ENCODE peak calls at places on chromosomes 6 and 20, in ten cellular contexts. P is lower lobe of right lung; B is right atrium auricular region; K is ovary; J is breast epithelium; T is Caco-2; N is AG04450; S is CD8-positive, alpha-beta T cell; L is H9; Y is NT2/D1. G is an unnamed sample.

GRCh38 chr6:63537126-63537958 is 34.9 kb upstream of the LOC128125822 start:
- DNase-seq in B (no peak), S (no peak), L (no peak), P (no peak), J (peak; percentile 47), T (no peak), N (no peak), Y (peak; percentile 16), K (no peak), G (no peak)

GRCh38 chr6:4460595-4461475 is 315.4 kb upstream of the CDYL start:
- DNase-seq in P (no peak), T (no peak), S (no peak), J (peak; percentile 90), L (no peak), Y (no peak), B (peak; percentile 91), K (peak; percentile 57), N (peak; percentile 23), G (no peak)

GRCh38 chr6:168126566-168127383 is 47.8 kb upstream of the FRMD1 start:
- DNase-seq in K (no peak), B (peak; percentile 36), S (no peak), J (peak; percentile 9), N (no peak), T (no peak), P (no peak), L (peak; percentile 21), Y (no peak), G (no peak)

GRCh38 chr20:34385464-34385863 is 22.4 kb downstream of the ITCH start:
- DNase-seq in K (no peak), S (no peak), P (no peak), J (no peak), L (no peak), B (no peak), Y (no peak), N (no peak), T (no peak), G (no peak)

GRCh38 chr6:132210886-132211563 is 190.2 kb downstream of the MOXD1 start:
- DNase-seq in K (no peak), L (no peak), J (no peak), N (no peak), Y (no peak), B (no peak), S (no peak), T (no peak), P (no peak), G (no peak)

GRCh38 chr20:56414842-56415765 is 3.0 kb downstream of the CASS4 start:
- DNase-seq in B (no peak), L (no peak), P (no peak), Y (no peak), S (no peak), K (no peak), N (peak; percentile 74), T (no peak), J (no peak), G (no peak)

GRCh38 chr6:52576392-52577021 is 353 bp downstream of the TRAM2 start:
- DNase-seq in B (no peak), K (peak; percentile 64), J (peak; percentile 30), P (no peak), T (peak; percentile 77), S (peak; percentile 19), N (no peak), L (peak; percentile 76), Y (no peak), G (no peak)

GRCh38 chr6:98039876-98040605 is 757.0 kb upstream of the MMS22L start:
- DNase-seq in P (no peak), N (no peak), S (no peak), J (no peak), T (no peak), K (no peak), Y (peak; percentile 70), L (peak; percentile 56), B (no peak), G (no peak)

GRCh38 chr20:62053465-62054196 is 12.1 kb downstream of the TAF4 start:
- DNase-seq in N (no peak), K (no peak), B (no peak), J (no peak), L (no peak), Y (no peak), T (peak; percentile 42), S (no peak), P (no peak), G (no peak)

GRCh38 chr6:141956868-141957267 is 175.9 kb upstream of the GJE1 start:
- DNase-seq in T (no peak), S (no peak), N (no peak), Y (no peak), J (no peak), L (no peak), B (no peak), K (no peak), P (no peak), G (no peak)

GRCh38 chr6:137115653-137116052 is 57.8 kb downstream of the IL22RA2 start:
- DNase-seq in T (no peak), P (no peak), K (no peak), L (no peak), Y (no peak), N (no peak), J (no peak), S (no peak), B (no peak), G (no peak)

GRCh38 chr6:150897400-150897943 is 32.0 kb downstream of the MTHFD1L start:
- DNase-seq in L (no peak), J (no peak), S (no peak), T (no peak), N (no peak), B (peak; percentile 16), P (no peak), K (no peak), Y (no peak), G (no peak)

GRCh38 chr6:17877196-17877889 is 110.1 kb downstream of the KIF13A start:
- DNase-seq in N (peak; percentile 44), K (no peak), J (no peak), Y (no peak), B (no peak), T (no peak), L (no peak), S (no peak), P (no peak), G (no peak)

GRCh38 chr6:107670792-107671199 is 153.3 kb downstream of the SCML4 start:
- DNase-seq in N (no peak), S (no peak), L (no peak), T (no peak), B (no peak), Y (no peak), J (no peak), P (peak; percentile 71), K (peak; percentile 46), G (no peak)

GRCh38 chr6:132153221-132153896 is 202.2 kb upstream of the CCN2 start:
- DNase-seq in T (no peak), L (no peak), Y (no peak), B (no peak), P (no peak), N (peak; percentile 60), J (no peak), K (no peak), S (no peak), G (no peak)

GRCh38 chr20:47863531-47863930 is 78.2 kb upstream of the SULF2 start:
- DNase-seq in S (no peak), K (no peak), J (no peak), N (no peak), T (no peak), Y (no peak), B (no peak), L (no peak), P (no peak), G (no peak)

GRCh38 chr20:362271-363254 is 15.7 kb downstream of the NRSN2 start:
- DNase-seq in N (no peak), K (no peak), Y (no peak), S (no peak), T (peak; percentile 68), L (peak; percentile 50), B (peak; percentile 87), J (peak; percentile 80), P (peak; percentile 93), G (no peak)

GRCh38 chr20:21702553-21703467 is 2.7 kb upstream of the PAX1 start:
- DNase-seq in J (peak; percentile 23), S (no peak), K (peak; percentile 11), N (no peak), Y (peak; percentile 50), L (peak; percentile 91), T (no peak), P (no peak), B (no peak), G (no peak)
- H3K9me3 ChIP-seq in J (no peaks in the 10 kb centered on the region), S (no peaks in the 10 kb centered on the region), K (no peaks in the 10 kb centered on the region), N (no peaks in the 10 kb centered on the region), Y (no peaks in the 10 kb centered on the region), L (no peaks in the 10 kb centered on the region), T (no peaks in the 10 kb centered on the region), P (no peaks in the 10 kb centered on the region), B (no peaks in the 10 kb centered on the region), G (no peaks in the 10 kb centered on the region)

DNA sequence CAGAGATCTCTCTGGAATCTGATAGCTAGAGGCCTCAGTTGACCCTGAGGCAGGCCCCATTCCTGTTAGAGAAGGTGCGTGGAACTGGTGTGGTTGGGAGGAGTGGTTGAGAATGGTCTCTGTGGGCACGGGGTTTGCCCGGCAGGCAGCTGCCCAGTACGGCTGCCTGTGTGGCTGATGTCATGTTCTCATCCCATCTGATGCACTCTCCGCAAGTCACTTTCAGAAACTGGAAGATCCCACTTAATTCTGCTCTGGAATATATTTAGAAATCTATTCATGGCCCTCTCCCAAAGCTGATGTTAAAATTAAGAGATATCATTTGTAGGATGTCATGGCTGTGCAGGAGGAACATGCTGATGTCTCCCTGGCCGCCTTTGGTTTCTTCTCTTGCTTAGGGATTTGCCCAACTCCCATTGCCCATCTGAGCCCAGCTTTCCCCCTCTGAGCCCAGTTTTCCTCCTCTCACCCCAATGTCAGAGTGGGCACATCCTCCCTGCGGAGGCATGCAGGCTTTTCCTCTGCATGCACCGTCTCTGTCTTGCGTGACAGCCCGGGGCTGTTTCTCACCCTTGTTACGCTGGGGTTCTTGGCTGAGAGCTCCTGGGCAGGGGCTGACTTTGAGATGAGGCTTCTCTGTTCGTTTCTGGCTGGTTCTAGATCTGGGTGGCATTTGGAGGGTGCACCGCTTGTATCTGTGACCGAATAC is 21.0 kb downstream of the PHACTR3 start:
- DNase-seq in Y (no peak), B (no peak), T (no peak), S (no peak), K (no peak), P (no peak), J (no peak), L (no peak), N (no peak), G (no peak)
- H3K9me3 ChIP-seq in Y (no peaks in the 10 kb centered on the region), B (no peaks in the 10 kb centered on the region), T (peaks cover 3% of the 10 kb centered on the region), S (no peaks in the 10 kb centered on the region), K (no peaks in the 10 kb centered on the region), P (no peaks in the 10 kb centered on the region), J (no peaks in the 10 kb centered on the region), L (no peaks in the 10 kb centered on the region), N (peaks cover 25% of the 10 kb centered on the region), G (no peaks in the 10 kb centered on the region)

DNA sequence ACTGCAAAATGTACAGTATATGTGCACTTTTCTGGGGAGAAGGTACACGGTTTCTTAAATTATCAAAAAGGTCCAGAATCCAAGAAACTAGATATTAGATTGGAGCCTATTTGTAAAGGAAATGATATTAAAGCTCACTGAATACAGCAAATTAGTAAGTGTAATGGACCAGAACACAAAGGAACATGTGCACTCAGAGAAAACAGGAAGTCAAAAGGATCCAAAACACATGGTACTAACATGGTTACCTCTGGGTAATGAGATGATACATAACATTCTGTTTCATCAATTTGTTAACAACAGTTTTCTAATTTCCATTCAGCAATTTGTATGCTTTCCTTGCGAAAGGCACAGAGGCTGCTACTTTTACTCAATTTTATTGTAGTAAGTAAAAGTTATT is 18.7 kb downstream of the ZNF322 start:
- DNase-seq in J (no peak), P (no peak), K (no peak), Y (no peak), T (no peak), S (no peak), N (no peak), L (no peak), B (no peak), G (no peak)
- H3K9me3 ChIP-seq in J (peaks cover 2% of the 10 kb centered on the region), P (peaks cover 21% of the 10 kb centered on the region), K (no peaks in the 10 kb centered on the region), Y (peaks cover 54% of the 10 kb centered on the region), T (peaks cover 28% of the 10 kb centered on the region), S (peaks cover 8% of the 10 kb centered on the region), N (peaks cover 28% of the 10 kb centered on the region), L (peaks cover 5% of the 10 kb centered on the region), B (no peaks in the 10 kb centered on the region), G (peaks cover 14% of the 10 kb centered on the region)

GRCh38 chr6:143802833-143803565 is 40.1 kb upstream of the LTV1 start:
- DNase-seq in J (no peak), T (no peak), Y (no peak), L (no peak), S (no peak), B (no peak), N (peak; percentile 4), P (no peak), K (no peak), G (no peak)
- H3K9me3 ChIP-seq in J (no peaks in the 10 kb centered on the region), T (no peaks in the 10 kb centered on the region), Y (no peaks in the 10 kb centered on the region), L (no peaks in the 10 kb centered on the region), S (no peaks in the 10 kb centered on the region), B (no peaks in the 10 kb centered on the region), N (no peaks in the 10 kb centered on the region), P (peaks cover 13% of the 10 kb centered on the region), K (no peaks in the 10 kb centered on the region), G (no peaks in the 10 kb centered on the region)